ENCODE peak calls at places on chromosome 21, in five cellular contexts. Y, P, A, G and O are unnamed samples.

GRCh38 chr21:42844411-42845113 is 34.8 kb downstream of the WDR4 start:
- DNase-seq in Y (no peak), P (no peak), A (no peak), G (no peak), O (peak)

GRCh38 chr21:41745971-41746743 is 20.7 kb downstream of the RIPK4 start:
- DNase-seq in Y (no peak), P (no peak), A (no peak), G (no peak), O (no peak)

GRCh38 chr21:45142469-45142868 is 68.1 kb downstream of the ADARB1 start:
- DNase-seq in Y (peak), P (no peak), A (no peak), G (no peak), O (peak)

GRCh38 chr21:26844258-26845065 is 747 bp downstream of the ADAMTS1 start:
- DNase-seq in Y (peak), P (peak), A (peak), G (no peak), O (peak)

GRCh38 chr21:36830041-36830440 is 131.1 kb downstream of the SIM2 start:
- DNase-seq in Y (no peak), P (no peak), A (no peak), G (no peak), O (no peak)

GRCh38 chr21:25563399-25564116 is 43.7 kb downstream of the MRPL39 start:
- DNase-seq in Y (peak), P (peak), A (no peak), G (no peak), O (no peak)

GRCh38 chr21:45938453-45938755 is 43.2 kb upstream of the COL6A1 start:
- DNase-seq in Y (no peak), P (no peak), A (no peak), G (no peak), O (no peak)

GRCh38 chr21:41640756-41641509 is 125.9 kb downstream of the RIPK4 start:
- DNase-seq in Y (peak), P (no peak), A (peak), G (no peak), O (no peak)

GRCh38 chr21:45709696-45710268 is 66.3 kb downstream of the PCBP3 start:
- DNase-seq in Y (no peak), P (no peak), A (peak), G (no peak), O (no peak)

GRCh38 chr21:16195896-16196443 is 466.2 kb downstream of the USP25 start:
- DNase-seq in Y (no peak), P (no peak), A (no peak), G (no peak), O (no peak)

GRCh38 chr21:34815831-34816700 is 147.3 kb downstream of the CLIC6 start:
- DNase-seq in Y (no peak), P (no peak), A (no peak), G (no peak), O (no peak)

GRCh38 chr21:45811136-45811535 is 167.6 kb downstream of the PCBP3 start:
- DNase-seq in Y (no peak), P (peak), A (no peak), G (no peak), O (no peak)

GRCh38 chr21:33152228-33153130 is 77.3 kb upstream of the IFNAR2 start:
- DNase-seq in Y (no peak), P (no peak), A (no peak), G (no peak), O (no peak)

GRCh38 chr21:33640697-33641338 is 723 bp downstream of the CRYZL1 start:
- DNase-seq in Y (peak), P (peak), A (peak), G (no peak), O (peak)

GRCh38 chr21:44337941-44338895 is 972 bp downstream of the CFAP410 start:
- DNase-seq in Y (peak), P (no peak), A (peak), G (peak), O (peak)

GRCh38 chr21:42836767-42837301 is 42.5 kb downstream of the WDR4 start:
- DNase-seq in Y (no peak), P (no peak), A (no peak), G (no peak), O (no peak)

GRCh38 chr21:45459171-45460010 is 54.4 kb downstream of the COL18A1 start:
- DNase-seq in Y (no peak), P (no peak), A (no peak), G (no peak), O (no peak)

GRCh38 chr21:38909929-38910328 is 104.2 kb downstream of the ETS2 start:
- DNase-seq in Y (no peak), P (no peak), A (no peak), G (no peak), O (no peak)

GRCh38 chr21:35779690-35780570 is 280.4 kb downstream of the SETD4 start:
- DNase-seq in Y (peak), P (no peak), A (peak), G (no peak), O (no peak)

GRCh38 chr21:35257413-35257812 is 208.3 kb upstream of the RUNX1 start:
- DNase-seq in Y (peak), P (no peak), A (peak), G (peak), O (no peak)

GRCh38 chr21:15809818-15810217 is 80.0 kb downstream of the USP25 start:
- DNase-seq in Y (no peak), P (no peak), A (no peak), G (no peak), O (no peak)

GRCh38 chr21:39461419-39461818 is 9.6 kb downstream of the SH3BGR start:
- DNase-seq in Y (no peak), P (no peak), A (no peak), G (no peak), O (no peak)

GRCh38 chr21:35048183-35048601 is 910 bp downstream of the RUNX1 start:
- DNase-seq in Y (peak), P (no peak), A (peak), G (peak), O (no peak)

GRCh38 chr21:41374867-41375533 is 13.2 kb downstream of the MX2 start:
- DNase-seq in Y (no peak), P (peak), A (no peak), G (no peak), O (no peak)

GRCh38 chr21:45537746-45538291 is 4.4 kb downstream of the SLC19A1 start:
- DNase-seq in Y (no peak), P (no peak), A (no peak), G (no peak), O (no peak)

GRCh38 chr21:46439906-46440305 is 18.8 kb upstream of the DIP2A start:
- DNase-seq in Y (no peak), P (no peak), A (no peak), G (no peak), O (no peak)

GRCh38 chr21:38229260-38229877 is 27.4 kb upstream of the KCNJ15 start:
- DNase-seq in Y (no peak), P (no peak), A (peak), G (no peak), O (no peak)

GRCh38 chr21:33541105-33541711 is 709 bp downstream of the GART start:
- DNase-seq in Y (peak), P (peak), A (peak), G (peak), O (no peak)

GRCh38 chr21:35528109-35529042 is 479.3 kb upstream of the RUNX1 start:
- DNase-seq in Y (peak), P (peak), A (no peak), G (no peak), O (no peak)

GRCh38 chr21:46189213-46189958 is 5.1 kb upstream of the SPATC1L start:
- DNase-seq in Y (peak), P (no peak), A (no peak), G (no peak), O (no peak)

GRCh38 chr21:35927262-35927661 is 133.1 kb downstream of the SETD4 start:
- DNase-seq in Y (no peak), P (no peak), A (no peak), G (peak), O (no peak)

GRCh38 chr21:27572681-27573080 is 605.8 kb upstream of the ADAMTS5 start:
- DNase-seq in Y (peak), P (no peak), A (peak), G (no peak), O (no peak)

GRCh38 chr21:45818904-45819285 is 162.7 kb upstream of the COL6A1 start:
- DNase-seq in Y (peak), P (peak), A (peak), G (no peak), O (no peak)

GRCh38 chr21:35933466-35933865 is 126.9 kb downstream of the SETD4 start:
- DNase-seq in Y (peak), P (no peak), A (peak), G (no peak), O (no peak)

GRCh38 chr21:44949161-44950015 is 9.6 kb downstream of the SLX9 start:
- DNase-seq in Y (peak), P (peak), A (peak), G (peak), O (peak)